ENCODE peak calls at places on chromosome 2, in five cellular contexts. E is ELR, B is A549, G is NCI-H774, J is H9. K is an unnamed sample.

GRCh38 chr2:36965196-36965595 is 1.1 kb downstream of the STRN start:
- DNase-seq in G (no peak), J (no peak), E (no peak), B (no peak), K (no peak)

GRCh38 chr2:140586379-140586778 is 1544.4 kb downstream of the LRP1B start:
- DNase-seq in B (peak), E (peak), G (no peak), J (peak), K (no peak)

GRCh38 chr2:141187063-141187429 is 943.8 kb downstream of the LRP1B start:
- DNase-seq in J (no peak), E (no peak), B (no peak), G (no peak), K (no peak)

GRCh38 chr2:205714789-205715411 is 32.6 kb downstream of the NRP2 start:
- DNase-seq in B (no peak), G (no peak), J (no peak), E (no peak), K (no peak)

GRCh38 chr2:120237491-120237902 is 14.3 kb upstream of the TMEM185B start:
- DNase-seq in B (peak), G (no peak), J (peak), E (peak), K (no peak)

GRCh38 chr2:223834431-223834830 is 3.0 kb downstream of the AP1S3 start:
- DNase-seq in B (no peak), E (no peak), J (no peak), G (no peak), K (no peak)

GRCh38 chr2:15745907-15746306 is 154.2 kb downstream of the DDX1 start:
- DNase-seq in J (no peak), G (no peak), B (no peak), E (no peak), K (no peak)

GRCh38 chr2:28624798-28625701 is 126.6 kb upstream of the PPP1CB start:
- DNase-seq in G (no peak), E (no peak), B (no peak), J (peak), K (no peak)

GRCh38 chr2:32553829-32554432 is 73.9 kb upstream of the TTC27 start:
- DNase-seq in B (peak), J (no peak), E (peak), G (no peak), K (no peak)

GRCh38 chr2:40101076-40101688 is 322.1 kb upstream of the THUMPD2 start:
- DNase-seq in E (peak), G (no peak), B (no peak), J (no peak), K (no peak)

GRCh38 chr2:140975237-140975636 is 1155.6 kb downstream of the LRP1B start:
- DNase-seq in B (no peak), J (no peak), G (no peak), E (peak), K (no peak)

GRCh38 chr2:177998006-177998405 is 74.6 kb downstream of the PDE11A start:
- DNase-seq in E (peak), J (no peak), B (no peak), G (no peak), K (no peak)

GRCh38 chr2:83786140-83786539 is 672.9 kb downstream of the SUCLG1 start:
- DNase-seq in B (no peak), E (no peak), G (no peak), J (no peak), K (no peak)

GRCh38 chr2:17156086-17156485 is 362.2 kb downstream of the RAD51AP2 start:
- DNase-seq in B (no peak), G (no peak), J (no peak), E (no peak), K (no peak)

GRCh38 chr2:64404002-64404731 is 49.8 kb upstream of the LGALSL start:
- DNase-seq in E (no peak), B (no peak), G (no peak), J (peak), K (peak)

GRCh38 chr2:230767862-230768388 is 55.3 kb downstream of the CAB39 start:
- DNase-seq in B (no peak), G (no peak), J (no peak), E (no peak), K (no peak)

GRCh38 chr2:224904390-224904789 is 137.9 kb downstream of the DOCK10 start:
- DNase-seq in B (no peak), E (peak), J (no peak), G (no peak), K (no peak)

GRCh38 chr2:114729025-114729424 is 286.6 kb downstream of the DPP10 start:
- DNase-seq in B (no peak), E (no peak), G (peak), J (no peak), K (no peak)

GRCh38 chr2:237451582-237452469 is 35.2 kb upstream of the MLPH start:
- DNase-seq in E (peak), G (no peak), B (no peak), J (peak), K (no peak)

GRCh38 chr2:179817181-179817841 is 44.1 kb downstream of the ZNF385B start:
- DNase-seq in B (no peak), E (peak), G (no peak), J (no peak), K (no peak)

GRCh38 chr2:76958749-76959148 is 563.4 kb downstream of the LRRTM4 start:
- DNase-seq in E (no peak), J (peak), G (no peak), B (no peak), K (no peak)

GRCh38 chr2:7886665-7887064 is 795.2 kb upstream of the ID2 start:
- DNase-seq in G (no peak), B (no peak), E (no peak), J (no peak), K (no peak)

GRCh38 chr2:227082286-227082685 is 81.7 kb downstream of the COL4A4 start:
- DNase-seq in G (no peak), E (peak), J (no peak), B (no peak), K (no peak)

K was measured in GOT3.